ENCODE peak calls at places on chromosomes 13 and 19, in nine cellular contexts. S, O, M, H, Y, J, Q, F and N are unnamed samples.

GRCh38 chr13:25227690-25228089 is 55.6 kb upstream of the AMER2 start:
- DNase-seq in M (no peak), H (no peak), O (no peak), Q (no peak), S (no peak), F (no peak), J (no peak), Y (no peak), N (no peak)

GRCh38 chr13:100523994-100524393 is 64.6 kb downstream of the GGACT start:
- DNase-seq in S (no peak), M (no peak), O (no peak), H (no peak), Q (no peak), Y (no peak), F (no peak), J (no peak), N (no peak)

GRCh38 chr19:53707278-53707677 is 75.5 kb downstream of the DPRX start:
- DNase-seq in F (no peak), M (no peak), H (no peak), J (no peak), O (no peak), Q (no peak), Y (no peak), S (no peak), N (no peak)

GRCh38 chr19:34712606-34713261 is 21.3 kb upstream of the ZNF181 start:
- DNase-seq in Y (peak), Q (peak), F (peak), J (peak), S (no peak), M (peak), O (no peak), H (peak), N (peak)

GRCh38 chr19:35348909-35349611 is 1.4 kb downstream of the FFAR1 start:
- DNase-seq in Y (no peak), S (peak), F (no peak), H (no peak), M (no peak), O (peak), Q (peak), J (no peak), N (peak)

GRCh38 chr19:41626877-41627276 is at the start of gene CEACAM4:
- DNase-seq in F (no peak), Y (no peak), H (peak), J (no peak), Q (no peak), M (no peak), S (no peak), O (no peak), N (no peak)

GRCh38 chr13:46487748-46488147 is 65.2 kb upstream of the LRCH1 start:
- DNase-seq in M (no peak), O (no peak), H (no peak), Q (no peak), J (no peak), S (no peak), Y (no peak), F (no peak), N (no peak)

GRCh38 chr19:19628499-19629134 is 597 bp upstream of the LPAR2 start:
- DNase-seq in Q (no peak), F (peak), J (peak), H (no peak), Y (peak), O (peak), S (no peak), M (peak), N (peak)

GRCh38 chr13:44398606-44399005 is 25.0 kb downstream of the SERP2 start:
- DNase-seq in Y (no peak), F (no peak), S (no peak), H (no peak), M (no peak), O (no peak), J (no peak), Q (no peak), N (no peak)

GRCh38 chr19:18388328-18389094 is 2.6 kb downstream of the GDF15 start:
- DNase-seq in S (no peak), O (peak), M (peak), J (peak), Y (peak), F (peak), Q (peak), H (peak), N (peak)

GRCh38 chr19:56170261-56170660 is 5.5 kb upstream of the GALP start:
- DNase-seq in J (no peak), F (no peak), Q (no peak), O (no peak), S (peak), H (no peak), M (peak), Y (no peak), N (no peak)

GRCh38 chr19:40872209-40872608 is 9.8 kb downstream of the CYP2A7 start:
- DNase-seq in S (no peak), M (no peak), Q (no peak), H (no peak), Y (no peak), O (no peak), J (no peak), F (no peak), N (no peak)

GRCh38 chr19:37362733-37363132 is 8.2 kb upstream of the ZNF527 start:
- DNase-seq in S (no peak), H (no peak), Y (no peak), Q (peak), O (no peak), M (peak), F (no peak), J (no peak), N (peak)

GRCh38 chr13:29749401-29750177 is 100.8 kb downstream of the UBL3 start:
- DNase-seq in J (no peak), Y (no peak), O (no peak), S (no peak), M (peak), Q (no peak), H (no peak), F (no peak), N (peak)

GRCh38 chr13:45055902-45056648 is 64.2 kb upstream of the GTF2F2 start:
- DNase-seq in Y (no peak), M (peak), H (no peak), Q (no peak), S (no peak), J (no peak), F (no peak), O (no peak), N (no peak)

GRCh38 chr19:11420894-11421606 is 1.9 kb upstream of the RGL3 start:
- DNase-seq in O (no peak), J (no peak), F (no peak), S (no peak), Q (no peak), M (no peak), H (no peak), Y (no peak), N (peak)

GRCh38 chr19:35872180-35872579 is 3.8 kb downstream of the APLP1 start:
- DNase-seq in Y (no peak), M (no peak), O (no peak), Q (no peak), J (no peak), S (no peak), H (no peak), F (no peak), N (no peak)

GRCh38 chr19:48997972-48998371 is 4.3 kb downstream of the RUVBL2 start:
- DNase-seq in F (peak), H (peak), S (no peak), J (no peak), Q (peak), O (no peak), M (peak), Y (no peak), N (peak)

GRCh38 chr13:112141643-112142400 is 74.9 kb downstream of the SOX1 start:
- DNase-seq in S (no peak), Y (no peak), M (no peak), H (no peak), F (no peak), Q (no peak), J (no peak), O (no peak), N (no peak)

GRCh38 chr19:51093066-51093465 is 10.4 kb upstream of the KLK14 start:
- DNase-seq in Q (peak), F (no peak), O (no peak), Y (no peak), J (no peak), H (no peak), M (no peak), S (no peak), N (peak)

GRCh38 chr13:24323036-24323738 is 13.8 kb downstream of the C1QTNF9 start:
- DNase-seq in M (no peak), F (no peak), Y (no peak), J (no peak), Q (no peak), S (no peak), H (no peak), O (peak), N (no peak)

GRCh38 chr19:40827386-40828247 is 22.6 kb downstream of the CYP2A6 start:
- DNase-seq in H (no peak), Q (no peak), F (no peak), M (no peak), Y (no peak), J (no peak), O (no peak), S (no peak), N (no peak)

GRCh38 chr19:37691881-37692504 is 27.6 kb downstream of the ZNF607 start:
- DNase-seq in H (peak), Y (peak), Q (peak), M (peak), F (no peak), O (peak), J (peak), S (peak), N (no peak)

GRCh38 chr13:26440111-26440510 is 117.4 kb upstream of the WASF3 start:
- DNase-seq in O (no peak), Q (no peak), Y (no peak), M (no peak), F (no peak), S (no peak), H (no peak), J (no peak), N (no peak)